ENCODE peak calls at places on chromosomes 1 and 21, in eight cellular contexts. Z is breast epithelium, O is brain microvascular endothelial cell, D is omental fat pad, I is WTC11, L is lower leg skin, B is pancreas, R is mucosa of descending colon. G is an unnamed sample.

GRCh38 chr1:162135271-162135775 is 65.8 kb downstream of the NOS1AP start:
- DNase-seq in Z (no peak), O (no peak), D (no peak), I (no peak), L (no peak), B (no peak), R (no peak), G (no peak)

GRCh38 chr1:243440406-243440805 is 184.6 kb downstream of the SDCCAG8 start:
- DNase-seq in Z (no peak), O (no peak), D (no peak), I (no peak), L (no peak), B (no peak), R (no peak), G (no peak)

GRCh38 chr21:16891821-16892220 is 621.0 kb upstream of the CXADR start:
- DNase-seq in Z (peak), O (peak), D (no peak), I (no peak), L (no peak), B (no peak), R (no peak), G (peak)

GRCh38 chr1:17795836-17796645 is 40.9 kb downstream of the ACTL8 start:
- DNase-seq in Z (no peak), O (no peak), D (no peak), I (no peak), L (peak), B (no peak), R (peak), G (no peak)

GRCh38 chr1:50959303-50959912 is 659 bp downstream of the FAF1 start:
- DNase-seq in Z (no peak), O (peak), D (no peak), I (no peak), L (peak), B (no peak), R (no peak), G (no peak)

GRCh38 chr1:56446531-56447098 is 132.7 kb downstream of the PLPP3 start:
- DNase-seq in Z (no peak), O (peak), D (no peak), I (no peak), L (no peak), B (no peak), R (no peak), G (no peak)

GRCh38 chr1:6157528-6158174 is 22.5 kb downstream of the CHD5 start:
- DNase-seq in Z (peak), O (peak), D (no peak), I (no peak), L (no peak), B (peak), R (no peak), G (no peak)

GRCh38 chr1:37020653-37021277 is 13.6 kb downstream of the GRIK3 start:
- DNase-seq in Z (no peak), O (no peak), D (no peak), I (peak), L (no peak), B (no peak), R (no peak), G (no peak)

GRCh38 chr1:41902125-41902524 is 16.6 kb downstream of the HIVEP3 start:
- DNase-seq in Z (no peak), O (peak), D (no peak), I (no peak), L (no peak), B (no peak), R (no peak), G (no peak)

GRCh38 chr1:42931911-42932422 is 26.7 kb downstream of the SLC2A1 start:
- DNase-seq in Z (peak), O (no peak), D (no peak), I (no peak), L (peak), B (no peak), R (peak), G (no peak)

GRCh38 chr1:202697038-202697437 is 13.2 kb downstream of the SYT2 start:
- DNase-seq in Z (no peak), O (no peak), D (no peak), I (peak), L (no peak), B (peak), R (peak), G (no peak)

GRCh38 chr1:34785231-34785874 is 4.3 kb downstream of the GJB3 start:
- DNase-seq in Z (no peak), O (no peak), D (no peak), I (no peak), L (peak), B (no peak), R (no peak), G (no peak)

GRCh38 chr1:34784751-34785221 is 3.8 kb downstream of the GJB3 start:
- DNase-seq in Z (no peak), O (no peak), D (no peak), I (no peak), L (peak), B (no peak), R (no peak), G (no peak)

GRCh38 chr1:34786521-34787325 is 5.7 kb downstream of the GJB3 start:
- DNase-seq in Z (peak), O (peak), D (no peak), I (peak), L (peak), B (no peak), R (peak), G (peak)

GRCh38 chr1:34785875-34786470 is 5.0 kb downstream of the GJB3 start:
- DNase-seq in Z (no peak), O (no peak), D (no peak), I (no peak), L (peak), B (no peak), R (no peak), G (no peak)

DNA sequence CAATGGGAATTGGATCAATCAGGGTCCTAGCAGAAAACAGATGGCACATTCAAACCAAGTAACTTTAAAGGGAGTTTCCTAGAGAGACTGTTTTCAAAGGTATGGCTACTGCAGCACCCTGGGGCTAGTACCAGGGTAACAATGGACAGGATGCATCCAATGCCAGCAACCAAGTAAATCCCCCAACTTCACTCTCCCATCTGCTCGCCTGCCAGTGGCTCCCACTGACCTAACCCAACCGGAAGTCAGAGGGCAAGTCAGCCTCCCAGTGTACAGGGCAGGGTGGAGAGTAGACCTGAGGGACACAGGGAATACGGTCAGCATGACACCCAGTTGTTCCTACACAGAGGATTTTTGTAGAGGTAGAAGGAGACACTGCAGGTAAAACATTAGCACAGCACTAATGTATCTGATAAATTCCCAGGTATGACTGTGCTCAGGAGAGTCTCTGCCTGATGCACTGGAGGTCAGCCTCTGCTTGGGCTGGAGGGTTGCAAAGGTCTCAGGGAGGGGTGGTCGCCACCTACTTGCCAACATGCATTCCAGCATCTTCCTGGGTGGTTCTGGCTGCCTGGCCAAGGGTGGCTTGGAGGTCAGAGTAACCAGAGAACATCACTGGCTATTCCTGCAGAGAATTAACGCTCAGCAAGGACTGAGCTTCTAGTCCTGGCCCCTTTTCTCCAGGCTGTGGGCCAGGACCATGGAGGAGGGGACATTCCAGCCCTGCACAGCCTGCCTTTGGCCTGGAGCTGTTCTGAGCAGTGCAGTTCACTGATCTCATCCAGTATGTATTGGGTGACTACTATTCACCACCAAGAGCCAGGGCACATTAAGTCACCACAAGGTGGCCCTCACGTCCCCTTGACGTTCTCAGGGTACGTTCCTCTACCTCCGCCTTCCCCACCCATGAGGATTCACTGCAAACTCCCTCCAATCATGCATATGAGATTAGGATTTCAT is 5.1 kb upstream of the GJA4 start:
- DNase-seq in Z (no peak), O (peak), D (no peak), I (peak), L (peak), B (no peak), R (no peak), G (no peak)
- TF ChIP-seq CTCF in Z (no peak), O (peak), D (no peak), I (peak), L (no peak), B (no peak), R (no peak), G (no peak)

GRCh38 chr1:19262047-19262446 is 10.4 kb downstream of the MRTO4 start:
- DNase-seq in Z (no peak), O (no peak), D (no peak), I (no peak), L (no peak), B (no peak), R (no peak), G (no peak)

GRCh38 chr1:19255288-19255687 is 3.7 kb downstream of the MRTO4 start:
- DNase-seq in Z (no peak), O (no peak), D (no peak), I (no peak), L (no peak), B (no peak), R (no peak), G (no peak)

GRCh38 chr1:19257178-19257914 is 5.7 kb downstream of the MRTO4 start:
- DNase-seq in Z (no peak), O (no peak), D (no peak), I (no peak), L (no peak), B (no peak), R (no peak), G (no peak)

GRCh38 chr1:19260211-19261138 is 8.9 kb downstream of the MRTO4 start:
- DNase-seq in Z (no peak), O (peak), D (no peak), I (no peak), L (no peak), B (no peak), R (peak), G (peak)

GRCh38 chr1:19258353-19258752 is 6.7 kb downstream of the MRTO4 start:
- DNase-seq in Z (no peak), O (no peak), D (no peak), I (no peak), L (no peak), B (no peak), R (no peak), G (no peak)
- TF ChIP-seq CTCF in Z (no peak), O (no peak), D (no peak), I (no peak), L (no peak), B (no peak), R (no peak), G (no peak)

DNA sequence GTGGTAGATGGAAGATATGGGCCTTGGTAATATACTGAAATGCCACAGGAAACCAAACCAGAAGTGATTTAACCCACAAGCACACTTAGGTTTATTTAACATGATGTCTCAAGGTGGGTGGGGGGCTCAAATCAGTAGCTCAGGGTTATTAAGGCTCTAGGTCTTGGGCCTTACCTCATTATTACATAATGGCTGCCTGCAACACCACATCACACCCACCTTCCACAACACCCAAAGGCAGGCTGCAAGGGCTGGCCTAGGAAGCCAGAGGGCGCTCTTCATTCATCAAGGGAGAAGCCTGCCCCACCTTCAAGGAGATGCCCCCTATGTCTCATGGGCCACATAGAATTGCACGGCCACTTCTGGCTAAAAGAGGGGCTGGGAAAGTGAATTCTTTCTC is 6.0 kb downstream of the TFF1 start:
- DNase-seq in Z (no peak), O (no peak), D (no peak), I (no peak), L (no peak), B (no peak), R (peak), G (no peak)
- TF ChIP-seq CTCF in Z (no peak), O (no peak), D (no peak), I (peak), L (no peak), B (no peak), R (no peak), G (no peak)

DNA sequence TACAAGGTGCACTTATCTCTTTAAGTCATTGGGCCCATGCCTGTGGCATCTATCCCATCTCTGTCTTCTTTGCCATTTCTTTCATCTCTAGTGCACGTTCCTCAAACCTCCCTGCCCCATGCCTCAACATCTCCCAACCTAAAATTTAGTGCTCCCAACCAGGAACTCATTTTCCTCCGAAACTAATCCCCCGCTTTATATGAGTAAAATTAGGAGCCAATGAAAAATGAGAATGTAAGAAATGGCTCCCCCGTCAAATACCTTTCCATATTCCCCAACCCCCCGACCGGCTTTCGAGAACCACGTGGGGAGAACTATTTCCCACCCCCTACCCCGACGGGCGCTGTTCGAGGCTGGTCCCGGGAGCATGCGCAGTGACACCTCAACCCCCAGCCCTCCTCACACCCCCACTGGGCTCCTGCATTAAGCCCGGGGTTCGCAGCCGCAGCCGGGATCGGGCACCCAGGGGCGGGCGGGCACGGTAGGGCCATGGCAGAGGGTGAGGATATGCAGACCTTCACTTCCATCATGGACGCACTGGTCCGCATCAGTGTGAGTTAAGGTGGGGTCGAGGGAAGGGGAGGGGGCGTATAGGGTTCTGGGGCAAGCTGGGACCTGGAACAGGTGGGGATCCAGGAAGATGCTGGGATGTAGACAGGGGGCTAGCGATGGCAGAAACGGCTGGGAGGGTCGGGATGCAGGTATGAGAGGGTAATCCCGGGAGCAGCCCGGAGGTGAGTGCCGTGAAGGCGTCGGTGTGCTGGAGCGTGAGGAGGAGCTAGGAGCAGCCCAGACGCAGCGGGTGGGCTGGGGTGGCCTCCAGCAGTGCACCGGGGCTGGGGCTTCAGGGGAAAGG is at the start of gene TRIM46:
- DNase-seq in Z (peak), O (peak), D (no peak), I (peak), L (peak), B (peak), R (peak), G (no peak)
- TF ChIP-seq CTCF in Z (no peak), O (no peak), D (no peak), I (no peak), L (no peak), B (no peak), R (peak), G (no peak)

G was measured in AG09319.